ENCODE peak calls at places on chromosomes 3 and 15, in seven cellular contexts. One of them, this sample, is unnamed.

GRCh38 chr15:48653913-48654630 is 8.6 kb upstream of the FBN1 start:
- DNase-seq in thyroid gland: no peak
- DNase-seq in astrocyte: no peak
- DNase-seq in neural progenitor cell: no peak
- DNase-seq in CD4-positive, CD25-positive, alpha-beta regulatory T cell: no peak
- DNase-seq in ovary: no peak
- DNase-seq in transverse colon: no peak
- DNase-seq in this sample: no peak

GRCh38 chr3:183825380-183826161 is at the start of gene MAP6D1:
- DNase-seq in transverse colon: peak; percentile 13
- DNase-seq in CD4-positive, CD25-positive, alpha-beta regulatory T cell: peak; percentile 28
- DNase-seq in thyroid gland: peak; percentile 40
- DNase-seq in neural progenitor cell: peak; percentile 90
- DNase-seq in ovary: no peak
- DNase-seq in astrocyte: peak; percentile 18
- DNase-seq in this sample: peak; percentile 53

GRCh38 chr15:64029633-64030032 is 16.7 kb downstream of the DAPK2 start:
- DNase-seq in CD4-positive, CD25-positive, alpha-beta regulatory T cell: no peak
- DNase-seq in neural progenitor cell: no peak
- DNase-seq in astrocyte: no peak
- DNase-seq in thyroid gland: no peak
- DNase-seq in transverse colon: no peak
- DNase-seq in ovary: no peak
- DNase-seq in this sample: no peak

GRCh38 chr3:137294139-137294538 is 336.4 kb downstream of the IL20RB start:
- DNase-seq in CD4-positive, CD25-positive, alpha-beta regulatory T cell: no peak
- DNase-seq in transverse colon: no peak
- DNase-seq in neural progenitor cell: peak; percentile 35
- DNase-seq in astrocyte: no peak
- DNase-seq in thyroid gland: no peak
- DNase-seq in ovary: no peak
- DNase-seq in this sample: no peak

GRCh38 chr15:72168833-72169232 is 28.8 kb downstream of the GRAMD2A start:
- DNase-seq in CD4-positive, CD25-positive, alpha-beta regulatory T cell: no peak
- DNase-seq in neural progenitor cell: no peak
- DNase-seq in transverse colon: no peak
- DNase-seq in ovary: no peak
- DNase-seq in thyroid gland: peak; percentile 38
- DNase-seq in astrocyte: no peak
- DNase-seq in this sample: no peak

GRCh38 chr3:101204246-101204645 is 116.1 kb downstream of the IMPG2 start:
- DNase-seq in thyroid gland: peak; percentile 2
- DNase-seq in neural progenitor cell: peak; percentile 16
- DNase-seq in transverse colon: no peak
- DNase-seq in astrocyte: no peak
- DNase-seq in CD4-positive, CD25-positive, alpha-beta regulatory T cell: no peak
- DNase-seq in ovary: peak; percentile 32
- DNase-seq in this sample: no peak

GRCh38 chr15:79938143-79938542 is 32.9 kb downstream of the BCL2A1 start:
- DNase-seq in transverse colon: no peak
- DNase-seq in thyroid gland: no peak
- DNase-seq in neural progenitor cell: no peak
- DNase-seq in astrocyte: no peak
- DNase-seq in ovary: no peak
- DNase-seq in CD4-positive, CD25-positive, alpha-beta regulatory T cell: no peak
- DNase-seq in this sample: no peak

GRCh38 chr15:75791337-75791713 is 51.9 kb upstream of the UBE2Q2 start:
- DNase-seq in thyroid gland: no peak
- DNase-seq in CD4-positive, CD25-positive, alpha-beta regulatory T cell: no peak
- DNase-seq in astrocyte: no peak
- DNase-seq in neural progenitor cell: no peak
- DNase-seq in transverse colon: no peak
- DNase-seq in ovary: no peak
- DNase-seq in this sample: no peak

GRCh38 chr15:35007397-35007796 is 19.3 kb upstream of the ZNF770 start:
- DNase-seq in CD4-positive, CD25-positive, alpha-beta regulatory T cell: no peak
- DNase-seq in transverse colon: no peak
- DNase-seq in astrocyte: no peak
- DNase-seq in ovary: no peak
- DNase-seq in neural progenitor cell: no peak
- DNase-seq in thyroid gland: no peak
- DNase-seq in this sample: no peak

GRCh38 chr15:27238209-27238608 is 267.2 kb downstream of the GABRG3 start:
- DNase-seq in neural progenitor cell: peak; percentile 50
- DNase-seq in CD4-positive, CD25-positive, alpha-beta regulatory T cell: no peak
- DNase-seq in astrocyte: no peak
- DNase-seq in thyroid gland: no peak
- DNase-seq in transverse colon: no peak
- DNase-seq in ovary: no peak
- DNase-seq in this sample: no peak
- H3K9me3 ChIP-seq in neural progenitor cell: no peaks in the 10 kb centered on the region
- H3K9me3 ChIP-seq in CD4-positive, CD25-positive, alpha-beta regulatory T cell: no peaks in the 10 kb centered on the region
- H3K9me3 ChIP-seq in astrocyte: no peaks in the 10 kb centered on the region
- H3K9me3 ChIP-seq in thyroid gland: no peaks in the 10 kb centered on the region
- H3K9me3 ChIP-seq in transverse colon: no peaks in the 10 kb centered on the region
- H3K9me3 ChIP-seq in ovary: no peaks in the 10 kb centered on the region
- H3K9me3 ChIP-seq in this sample: no peaks in the 10 kb centered on the region

GRCh38 chr15:27530994-27531393 is 560.0 kb downstream of the GABRG3 start:
- DNase-seq in transverse colon: no peak
- DNase-seq in neural progenitor cell: no peak
- DNase-seq in CD4-positive, CD25-positive, alpha-beta regulatory T cell: no peak
- DNase-seq in ovary: no peak
- DNase-seq in astrocyte: no peak
- DNase-seq in thyroid gland: no peak
- DNase-seq in this sample: no peak

GRCh38 chr15:27532358-27532757 is 561.4 kb downstream of the GABRG3 start:
- DNase-seq in neural progenitor cell: no peak
- DNase-seq in astrocyte: no peak
- DNase-seq in transverse colon: no peak
- DNase-seq in thyroid gland: no peak
- DNase-seq in CD4-positive, CD25-positive, alpha-beta regulatory T cell: no peak
- DNase-seq in ovary: no peak
- DNase-seq in this sample: no peak

GRCh38 chr15:27527490-27528067 is 556.6 kb downstream of the GABRG3 start:
- DNase-seq in thyroid gland: no peak
- DNase-seq in ovary: no peak
- DNase-seq in astrocyte: no peak
- DNase-seq in CD4-positive, CD25-positive, alpha-beta regulatory T cell: no peak
- DNase-seq in neural progenitor cell: peak; percentile 19
- DNase-seq in transverse colon: no peak
- DNase-seq in this sample: no peak
- H3K9me3 ChIP-seq in thyroid gland: no peaks in the 10 kb centered on the region
- H3K9me3 ChIP-seq in ovary: no peaks in the 10 kb centered on the region
- H3K9me3 ChIP-seq in astrocyte: peaks cover 4% of the 10 kb centered on the region
- H3K9me3 ChIP-seq in CD4-positive, CD25-positive, alpha-beta regulatory T cell: peaks cover 6% of the 10 kb centered on the region
- H3K9me3 ChIP-seq in neural progenitor cell: peaks cover 10% of the 10 kb centered on the region
- H3K9me3 ChIP-seq in transverse colon: peaks cover 6% of the 10 kb centered on the region
- H3K9me3 ChIP-seq in this sample: no peaks in the 10 kb centered on the region

GRCh38 chr15:25053000-25053815 is 98.4 kb downstream of the SNRPN start:
- DNase-seq in ovary: peak; percentile 4
- DNase-seq in astrocyte: no peak
- DNase-seq in CD4-positive, CD25-positive, alpha-beta regulatory T cell: no peak
- DNase-seq in neural progenitor cell: no peak
- DNase-seq in transverse colon: no peak
- DNase-seq in thyroid gland: no peak
- DNase-seq in this sample: no peak
- H3K9me3 ChIP-seq in ovary: peaks cover 93% of the 10 kb centered on the region
- H3K9me3 ChIP-seq in astrocyte: peaks cover 89% of the 10 kb centered on the region
- H3K9me3 ChIP-seq in CD4-positive, CD25-positive, alpha-beta regulatory T cell: peaks cover 96% of the 10 kb centered on the region
- H3K9me3 ChIP-seq in neural progenitor cell: peaks cover 32% of the 10 kb centered on the region
- H3K9me3 ChIP-seq in transverse colon: peaks cover 80% of the 10 kb centered on the region
- H3K9me3 ChIP-seq in thyroid gland: peaks cover 9% of the 10 kb centered on the region
- H3K9me3 ChIP-seq in this sample: no peaks in the 10 kb centered on the region

DNA sequence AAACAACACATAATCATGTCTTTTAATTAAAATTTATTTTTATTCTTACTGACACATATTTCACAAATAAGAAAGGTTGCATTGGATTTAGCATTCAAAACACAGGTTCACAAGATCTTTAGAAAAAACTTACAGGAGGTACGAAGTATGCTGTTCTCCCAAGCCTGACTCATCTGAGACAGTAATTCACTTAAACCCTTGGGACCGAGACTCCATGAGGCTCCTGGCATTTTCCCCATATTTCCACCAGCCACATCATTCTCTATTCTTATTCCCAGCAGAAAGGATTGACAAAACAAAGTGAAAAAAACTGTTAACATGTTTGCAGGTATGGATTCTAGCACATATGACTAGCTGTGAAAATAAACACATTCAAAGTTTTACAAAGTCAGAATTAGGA is 52.6 kb downstream of the CNTN3 start:
- DNase-seq in CD4-positive, CD25-positive, alpha-beta regulatory T cell: no peak
- DNase-seq in thyroid gland: no peak
- DNase-seq in neural progenitor cell: no peak
- DNase-seq in astrocyte: no peak
- DNase-seq in transverse colon: no peak
- DNase-seq in ovary: no peak
- DNase-seq in this sample: no peak
- H3K9me3 ChIP-seq in CD4-positive, CD25-positive, alpha-beta regulatory T cell: no peaks in the 10 kb centered on the region
- H3K9me3 ChIP-seq in thyroid gland: no peaks in the 10 kb centered on the region
- H3K9me3 ChIP-seq in neural progenitor cell: no peaks in the 10 kb centered on the region
- H3K9me3 ChIP-seq in astrocyte: peaks cover 4% of the 10 kb centered on the region
- H3K9me3 ChIP-seq in transverse colon: no peaks in the 10 kb centered on the region
- H3K9me3 ChIP-seq in ovary: no peaks in the 10 kb centered on the region
- H3K9me3 ChIP-seq in this sample: no peaks in the 10 kb centered on the region

GRCh38 chr15:98169551-98169950 is 209.0 kb downstream of the ARRDC4 start:
- DNase-seq in CD4-positive, CD25-positive, alpha-beta regulatory T cell: no peak
- DNase-seq in ovary: no peak
- DNase-seq in neural progenitor cell: no peak
- DNase-seq in astrocyte: no peak
- DNase-seq in transverse colon: no peak
- DNase-seq in thyroid gland: no peak
- DNase-seq in this sample: no peak
- H3K9me3 ChIP-seq in CD4-positive, CD25-positive, alpha-beta regulatory T cell: no peaks in the 10 kb centered on the region
- H3K9me3 ChIP-seq in ovary: no peaks in the 10 kb centered on the region
- H3K9me3 ChIP-seq in neural progenitor cell: no peaks in the 10 kb centered on the region
- H3K9me3 ChIP-seq in astrocyte: no peaks in the 10 kb centered on the region
- H3K9me3 ChIP-seq in transverse colon: no peaks in the 10 kb centered on the region
- H3K9me3 ChIP-seq in thyroid gland: no peaks in the 10 kb centered on the region
- H3K9me3 ChIP-seq in this sample: no peaks in the 10 kb centered on the region

GRCh38 chr3:190539526-190539925 is 25.6 kb downstream of the IL1RAP start:
- DNase-seq in neural progenitor cell: no peak
- DNase-seq in astrocyte: no peak
- DNase-seq in thyroid gland: no peak
- DNase-seq in CD4-positive, CD25-positive, alpha-beta regulatory T cell: no peak
- DNase-seq in ovary: no peak
- DNase-seq in transverse colon: no peak
- DNase-seq in this sample: no peak
- H3K9me3 ChIP-seq in neural progenitor cell: no peaks in the 10 kb centered on the region
- H3K9me3 ChIP-seq in astrocyte: no peaks in the 10 kb centered on the region
- H3K9me3 ChIP-seq in thyroid gland: no peaks in the 10 kb centered on the region
- H3K9me3 ChIP-seq in CD4-positive, CD25-positive, alpha-beta regulatory T cell: no peaks in the 10 kb centered on the region
- H3K9me3 ChIP-seq in ovary: no peaks in the 10 kb centered on the region
- H3K9me3 ChIP-seq in transverse colon: no peaks in the 10 kb centered on the region
- H3K9me3 ChIP-seq in this sample: no peaks in the 10 kb centered on the region

This sample was measured in MG63.